ENCODE peak calls at places on chromosome 15, in seven cellular contexts. O is SK-MEL-5; B is CD4-positive, alpha-beta memory T cell; Z is activated CD4-positive, alpha-beta memory T cell treated with anti-CD3 and anti-CD28 coated beads, Interleukin-2, amount 10 ng/mL, durations not matched to agents 7 days and 5 days; G is AG04450; K is fibroblast of the conjunctiva; F is activated CD4-positive, alpha-beta T cell treated with anti-CD3 and anti-CD28 coated beads for 4 hours. E is an unnamed sample.

GRCh38 chr15:40115670-40116093 is 7.0 kb upstream of the BMF start:
- DNase-seq in O (no peak), B (no peak), Z (peak; percentile 83), G (no peak), K (no peak), F (peak; percentile 29), E (no peak)

GRCh38 chr15:83710452-83710851 is 56.5 kb downstream of the ADAMTSL3 start:
- DNase-seq in O (no peak), B (no peak), Z (no peak), G (no peak), K (no peak), F (no peak), E (no peak)

GRCh38 chr15:25901841-25902610 is 38.9 kb upstream of the ATP10A start:
- DNase-seq in O (no peak), B (no peak), Z (no peak), G (no peak), K (no peak), F (no peak), E (no peak)

GRCh38 chr15:92666780-92667179 is 11.2 kb upstream of the FAM174B start:
- DNase-seq in O (no peak), B (no peak), Z (no peak), G (no peak), K (no peak), F (no peak), E (no peak)

GRCh38 chr15:92633418-92633817 is 22.2 kb downstream of the FAM174B start:
- DNase-seq in O (no peak), B (no peak), Z (no peak), G (no peak), K (no peak), F (no peak), E (no peak)

GRCh38 chr15:83516935-83517334 is 69.8 kb downstream of the SH3GL3 start:
- DNase-seq in O (no peak), B (no peak), Z (no peak), G (no peak), K (no peak), F (no peak), E (no peak)

GRCh38 chr15:64507293-64507802 is 47.0 kb downstream of the ZNF609 start:
- DNase-seq in O (no peak), B (no peak), Z (peak; percentile 33), G (peak; percentile 71), K (no peak), F (peak; percentile 39), E (no peak)

GRCh38 chr15:69271217-69271616 is 27.5 kb upstream of the PAQR5 start:
- DNase-seq in O (no peak), B (no peak), Z (no peak), G (no peak), K (no peak), F (no peak), E (no peak)

GRCh38 chr15:58463815-58464697 is 32.3 kb downstream of the LIPC start:
- DNase-seq in O (no peak), B (no peak), Z (no peak), G (peak; percentile 18), K (no peak), F (no peak), E (no peak)

GRCh38 chr15:69497076-69497475 is 44.5 kb downstream of the RPLP1 start:
- DNase-seq in O (no peak), B (no peak), Z (no peak), G (no peak), K (no peak), F (no peak), E (no peak)

GRCh38 chr15:43771816-43772215 is 5.0 kb downstream of the ELL3 start:
- DNase-seq in O (no peak), B (no peak), Z (no peak), G (no peak), K (no peak), F (no peak), E (no peak)

GRCh38 chr15:91456251-91456718 is 356.2 kb downstream of the SV2B start:
- DNase-seq in O (no peak), B (no peak), Z (no peak), G (peak; percentile 34), K (no peak), F (no peak), E (no peak)

E was measured in T-helper 22 cell.